ENCODE peak calls at places on chromosomes 1 and 21, in five cellular contexts. H is HFFc6; L is CD8-positive, alpha-beta T cell; E is iris pigment epithelial cell; C is foreskin fibroblast. D is an unnamed sample.

GRCh38 chr1:243924188-243924587 is 74.1 kb upstream of the AKT3 start:
- DNase-seq in H (peak), L (no peak), E (peak), C (peak), D (peak)

GRCh38 chr1:183304466-183305122 is 113.6 kb downstream of the NMNAT2 start:
- DNase-seq in H (no peak), L (no peak), E (no peak), C (no peak), D (no peak)

GRCh38 chr1:18266391-18266790 is 158.8 kb downstream of the IGSF21 start:
- DNase-seq in H (no peak), L (no peak), E (no peak), C (no peak), D (no peak)

GRCh38 chr1:151920147-151920546 is 10.8 kb upstream of the THEM4 start:
- DNase-seq in H (no peak), L (no peak), E (no peak), C (no peak), D (no peak)

GRCh38 chr1:51344602-51345299 is 14.4 kb upstream of the TTC39A start:
- DNase-seq in H (no peak), L (no peak), E (no peak), C (no peak), D (peak)

GRCh38 chr1:48776400-48777218 is at the start of gene BEND5:
- DNase-seq in H (no peak), L (peak), E (no peak), C (peak), D (no peak)

GRCh38 chr21:17537299-17537698 is 24.5 kb downstream of the CXADR start:
- DNase-seq in H (peak), L (no peak), E (peak), C (peak), D (no peak)

GRCh38 chr1:47510282-47510811 is 72.5 kb downstream of the FOXD2 start:
- DNase-seq in H (no peak), L (no peak), E (no peak), C (no peak), D (no peak)

GRCh38 chr1:179952181-179952580 is 2.4 kb upstream of the CEP350 start:
- DNase-seq in H (no peak), L (no peak), E (no peak), C (no peak), D (no peak)

GRCh38 chr1:244138399-244138798 is 87.3 kb downstream of the ZBTB18 start:
- DNase-seq in H (no peak), L (no peak), E (no peak), C (no peak), D (no peak)

GRCh38 chr1:39113109-39113743 is 87.1 kb downstream of the NDUFS5 start:
- DNase-seq in H (no peak), L (no peak), E (no peak), C (no peak), D (no peak)

GRCh38 chr1:96487404-96487803 is 234.2 kb upstream of the PTBP2 start:
- DNase-seq in H (no peak), L (no peak), E (peak), C (peak), D (no peak)

GRCh38 chr1:245717611-245718010 is 562.8 kb downstream of the KIF26B start:
- DNase-seq in H (no peak), L (no peak), E (peak), C (peak), D (no peak)

GRCh38 chr1:241589524-241589923 is 50.6 kb downstream of the CHML start:
- DNase-seq in H (no peak), L (no peak), E (no peak), C (no peak), D (no peak)

GRCh38 chr1:165397945-165398344 is 41.4 kb upstream of the LMX1A start:
- DNase-seq in H (peak), L (no peak), E (peak), C (peak), D (peak)

GRCh38 chr1:9218917-9219316 is 15.7 kb upstream of the H6PD start:
- DNase-seq in H (no peak), L (no peak), E (no peak), C (no peak), D (no peak)

GRCh38 chr1:209155556-209155955 is 428.0 kb upstream of the CAMK1G start:
- DNase-seq in H (no peak), L (no peak), E (no peak), C (no peak), D (no peak)

GRCh38 chr1:227905573-227906487 is 41.9 kb downstream of the WNT9A start:
- DNase-seq in H (no peak), L (no peak), E (no peak), C (no peak), D (no peak)

GRCh38 chr21:31132574-31133242 is 94.4 kb upstream of the KRTAP19-8 start:
- DNase-seq in H (no peak), L (peak), E (peak), C (peak), D (no peak)

GRCh38 chr1:87358219-87358618 is 29.5 kb downstream of the LMO4 start:
- DNase-seq in H (no peak), L (no peak), E (peak), C (peak), D (no peak)

GRCh38 chr1:8251635-8252034 is 66.3 kb upstream of the SLC45A1 start:
- DNase-seq in H (no peak), L (no peak), E (no peak), C (no peak), D (no peak)

GRCh38 chr1:205584732-205585131 is 47.1 kb downstream of the ELK4 start:
- DNase-seq in H (no peak), L (no peak), E (no peak), C (no peak), D (no peak)

GRCh38 chr1:42937141-42937696 is 21.4 kb downstream of the SLC2A1 start:
- DNase-seq in H (peak), L (no peak), E (peak), C (peak), D (peak)